ENCODE peak calls at places on chromosomes 1 and 21, in six cellular contexts. Z, N, E, B, C and U are unnamed samples.

GRCh38 chr1:197649188-197649587 is 126.1 kb downstream of the DENND1B start:
- DNase-seq in Z (no peak), N (no peak), E (no peak), B (no peak), C (no peak), U (no peak)

GRCh38 chr1:224759570-224760562 is 143.7 kb downstream of the CNIH3 start:
- DNase-seq in Z (no peak), N (no peak), E (no peak), B (no peak), C (no peak), U (no peak)

GRCh38 chr1:121443131-121443530 is 258.4 kb downstream of the SRGAP2C start:
- DNase-seq in Z (no peak), N (no peak), E (no peak), B (no peak), C (peak; percentile 1), U (no peak)

GRCh38 chr1:180098242-180098995 is 56.2 kb upstream of the QSOX1 start:
- DNase-seq in Z (no peak), N (no peak), E (no peak), B (no peak), C (peak; percentile 97), U (no peak)

GRCh38 chr1:226495716-226496115 is 52.8 kb upstream of the STUM start:
- DNase-seq in Z (peak; percentile 45), N (no peak), E (no peak), B (no peak), C (no peak), U (no peak)

GRCh38 chr1:195717651-195718050 is 890.6 kb downstream of the KCNT2 start:
- DNase-seq in Z (no peak), N (no peak), E (peak; percentile 5), B (no peak), C (peak; percentile 70), U (no peak)

GRCh38 chr1:58982259-58982998 is 198.6 kb upstream of the JUN start:
- DNase-seq in Z (no peak), N (peak; percentile 17), E (no peak), B (peak; percentile 48), C (no peak), U (no peak)

GRCh38 chr1:78061825-78062523 is 16.2 kb downstream of the GIPC2 start:
- DNase-seq in Z (no peak), N (no peak), E (no peak), B (no peak), C (peak; percentile 75), U (no peak)

GRCh38 chr1:230797376-230798186 is 50.4 kb downstream of the CAPN9 start:
- DNase-seq in Z (peak; percentile 79), N (peak; percentile 33), E (peak; percentile 86), B (peak; percentile 41), C (peak; percentile 81), U (peak; percentile 74)

GRCh38 chr1:162040657-162041056 is 17.0 kb upstream of the OLFML2B start:
- DNase-seq in Z (no peak), N (no peak), E (peak; percentile 26), B (no peak), C (peak; percentile 58), U (no peak)

GRCh38 chr1:59186656-59187055 is 110.2 kb upstream of the FGGY start:
- DNase-seq in Z (no peak), N (no peak), E (no peak), B (no peak), C (peak; percentile 39), U (no peak)

GRCh38 chr1:166484871-166485270 is 318.1 kb upstream of the FAM78B start:
- DNase-seq in Z (no peak), N (no peak), E (no peak), B (no peak), C (no peak), U (peak; percentile 31)

GRCh38 chr1:205229399-205229861 is 1.7 kb downstream of the TMCC2 start:
- DNase-seq in Z (peak; percentile 72), N (no peak), E (peak; percentile 59), B (no peak), C (peak; percentile 78), U (peak; percentile 95)

GRCh38 chr1:170691258-170691657 is 27.3 kb downstream of the PRRX1 start:
- DNase-seq in Z (no peak), N (no peak), E (no peak), B (no peak), C (no peak), U (no peak)

GRCh38 chr1:170695955-170696590 is 32.1 kb downstream of the PRRX1 start:
- DNase-seq in Z (no peak), N (no peak), E (no peak), B (no peak), C (no peak), U (no peak)

GRCh38 chr1:170696591-170697337 is 32.8 kb downstream of the PRRX1 start:
- DNase-seq in Z (no peak), N (no peak), E (peak; percentile 12), B (no peak), C (no peak), U (no peak)

GRCh38 chr1:170694172-170694926 is 30.4 kb downstream of the PRRX1 start:
- DNase-seq in Z (no peak), N (no peak), E (no peak), B (no peak), C (peak; percentile 38), U (no peak)

DNA sequence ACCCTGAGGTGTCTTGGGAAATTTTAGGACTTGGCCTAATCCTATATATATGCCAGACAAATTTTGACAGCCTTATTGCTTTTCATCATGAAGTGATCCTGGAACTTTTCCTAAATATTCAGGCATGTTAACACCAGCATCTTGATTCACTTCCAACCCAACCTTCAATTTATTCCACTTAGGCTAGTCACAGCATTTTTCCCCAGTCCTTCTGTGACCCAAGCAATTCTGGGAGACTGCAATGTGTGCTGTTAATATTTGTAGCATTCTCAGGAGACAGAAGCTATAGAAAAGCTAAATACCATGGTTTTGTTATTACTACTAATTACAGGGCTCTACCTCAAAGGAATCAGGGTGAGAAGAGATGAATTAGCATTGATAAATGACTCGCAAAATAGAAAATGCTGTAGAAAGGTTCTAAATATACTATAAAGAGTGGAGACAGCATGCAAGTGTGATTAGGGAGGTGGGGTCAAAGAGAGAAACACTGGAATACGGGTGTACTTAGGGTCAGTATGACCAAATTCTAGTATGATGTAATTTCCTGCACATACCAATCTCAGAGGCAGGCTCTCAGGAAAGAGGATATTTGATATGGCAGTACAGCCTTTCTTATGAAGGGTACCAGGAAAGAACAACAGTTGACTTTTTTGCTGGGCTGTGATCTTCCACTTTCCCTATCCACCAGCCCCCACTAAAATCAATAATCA is 29.1 kb downstream of the PRRX1 start:
- DNase-seq in Z (no peak), N (no peak), E (no peak), B (no peak), C (peak; percentile 87), U (no peak)
- H3K4me1 ChIP-seq in Z (peaks cover 13% of the 10 kb centered on the region), N (no peaks in the 10 kb centered on the region), E (peaks cover 15% of the 10 kb centered on the region), B (peaks cover 69% of the 10 kb centered on the region), C (peaks cover 22% of the 10 kb centered on the region), U (no peaks in the 10 kb centered on the region)

GRCh38 chr1:63599799-63600198 is 6.6 kb downstream of the PGM1 start:
- DNase-seq in Z (no peak), N (no peak), E (no peak), B (no peak), C (no peak), U (no peak)
- H3K4me1 ChIP-seq in Z (no peaks in the 10 kb centered on the region), N (no peaks in the 10 kb centered on the region), E (peaks cover 12% of the 10 kb centered on the region), B (peaks cover 75% of the 10 kb centered on the region), C (no peaks in the 10 kb centered on the region), U (no peaks in the 10 kb centered on the region)

GRCh38 chr1:63822540-63822939 is 48.7 kb downstream of the ROR1 start:
- DNase-seq in Z (no peak), N (no peak), E (no peak), B (no peak), C (no peak), U (no peak)
- H3K4me1 ChIP-seq in Z (no peaks in the 10 kb centered on the region), N (no peaks in the 10 kb centered on the region), E (peaks cover 26% of the 10 kb centered on the region), B (peaks cover 36% of the 10 kb centered on the region), C (peaks cover 6% of the 10 kb centered on the region), U (no peaks in the 10 kb centered on the region)

DNA sequence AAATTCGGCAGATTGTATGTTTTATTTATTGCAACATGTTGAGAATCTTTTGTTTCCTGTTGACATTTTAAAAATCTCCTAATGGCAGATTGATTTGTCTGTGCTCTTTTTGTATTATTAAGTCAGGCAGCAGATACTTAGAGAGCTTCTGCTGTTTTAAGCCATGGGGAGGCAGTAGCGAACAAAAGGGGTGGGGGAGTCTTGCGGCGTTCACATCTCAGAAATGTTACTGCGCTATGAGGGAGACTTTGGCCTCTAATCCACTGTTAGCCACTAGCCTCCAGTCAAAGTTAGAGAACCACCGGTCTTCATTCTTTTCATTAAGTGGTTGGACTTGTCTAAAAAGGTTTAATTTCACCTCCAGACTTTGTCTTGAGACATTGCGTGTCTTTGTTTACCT is 93.6 kb downstream of the DYRK1A start:
- DNase-seq in Z (no peak), N (no peak), E (peak; percentile 34), B (no peak), C (no peak), U (peak; percentile 67)
- H3K4me1 ChIP-seq in Z (peaks cover 9% of the 10 kb centered on the region), N (peaks cover 45% of the 10 kb centered on the region), E (peaks cover 64% of the 10 kb centered on the region), B (peaks cover 97% of the 10 kb centered on the region), C (peaks cover 11% of the 10 kb centered on the region), U (peaks cover 12% of the 10 kb centered on the region)

GRCh38 chr1:21531243-21531642 is 22.0 kb downstream of the ALPL start:
- DNase-seq in Z (no peak), N (no peak), E (no peak), B (no peak), C (no peak), U (peak; percentile 34)
- H3K4me1 ChIP-seq in Z (no peaks in the 10 kb centered on the region), N (no peaks in the 10 kb centered on the region), E (no peaks in the 10 kb centered on the region), B (peaks cover 17% of the 10 kb centered on the region), C (no peaks in the 10 kb centered on the region), U (no peaks in the 10 kb centered on the region)

GRCh38 chr1:19437911-19438310 is 47.4 kb downstream of the CAPZB start:
- DNase-seq in Z (peak; percentile 91), N (peak; percentile 69), E (no peak), B (peak; percentile 87), C (peak; percentile 86), U (no peak)
- H3K4me1 ChIP-seq in Z (peaks cover 53% of the 10 kb centered on the region), N (peaks cover 86% of the 10 kb centered on the region), E (peaks cover 25% of the 10 kb centered on the region), B (peaks cover 100% of the 10 kb centered on the region), C (peaks cover 78% of the 10 kb centered on the region), U (peaks cover 15% of the 10 kb centered on the region)